ENCODE peak calls at places on chromosome 20, in ten cellular contexts. N, Z, A, J, M, R, D, U, X and E are unnamed samples.

GRCh38 chr20:15076785-15077184 is 739.4 kb upstream of the FLRT3 start:
- DNase-seq in N (no peak), Z (no peak), A (no peak), J (no peak), M (no peak), R (no peak), D (no peak), U (no peak), X (no peak), E (no peak)

GRCh38 chr20:61682114-61682997 is 383.3 kb downstream of the TAF4 start:
- DNase-seq in N (peak; percentile 50), Z (peak; percentile 52), A (no peak), J (no peak), M (peak; percentile 42), R (no peak), D (no peak), U (no peak), X (no peak), E (no peak)

GRCh38 chr20:37911838-37912273 is 8.9 kb downstream of the VSTM2L start:
- DNase-seq in N (peak; percentile 56), Z (peak; percentile 43), A (peak; percentile 57), J (peak; percentile 64), M (peak; percentile 23), R (no peak), D (peak; percentile 9), U (peak; percentile 79), X (peak; percentile 83), E (no peak)

GRCh38 chr20:35618372-35619131 is 2.9 kb downstream of the SPAG4 start:
- DNase-seq in N (peak; percentile 42), Z (peak; percentile 23), A (no peak), J (no peak), M (peak; percentile 8), R (no peak), D (no peak), U (peak; percentile 62), X (peak; percentile 69), E (peak; percentile 58)

GRCh38 chr20:39019805-39020325 is 57.7 kb downstream of the DHX35 start:
- DNase-seq in N (peak; percentile 5), Z (no peak), A (no peak), J (no peak), M (no peak), R (peak; percentile 69), D (no peak), U (no peak), X (no peak), E (no peak)

GRCh38 chr20:10611357-10611756 is 62.4 kb downstream of the JAG1 start:
- DNase-seq in N (peak; percentile 57), Z (peak; percentile 47), A (peak; percentile 18), J (peak; percentile 35), M (no peak), R (no peak), D (peak; percentile 12), U (peak; percentile 63), X (peak; percentile 55), E (peak; percentile 10)

GRCh38 chr20:63082308-63082938 is 75.7 kb upstream of the BHLHE23 start:
- DNase-seq in N (peak; percentile 21), Z (peak; percentile 27), A (peak; percentile 66), J (peak; percentile 73), M (no peak), R (peak; percentile 30), D (peak; percentile 80), U (peak; percentile 66), X (peak; percentile 98), E (peak; percentile 16)

GRCh38 chr20:42067174-42067573 is 449.0 kb upstream of the CHD6 start:
- DNase-seq in N (no peak), Z (no peak), A (no peak), J (no peak), M (no peak), R (no peak), D (no peak), U (no peak), X (no peak), E (no peak)

GRCh38 chr20:10682939-10683338 is 9.1 kb upstream of the JAG1 start:
- DNase-seq in N (no peak), Z (no peak), A (no peak), J (no peak), M (no peak), R (no peak), D (no peak), U (no peak), X (no peak), E (no peak)

GRCh38 chr20:62617711-62618483 is 24.4 kb upstream of the SLCO4A1 start:
- DNase-seq in N (no peak), Z (peak; percentile 11), A (no peak), J (no peak), M (no peak), R (no peak), D (no peak), U (no peak), X (no peak), E (peak; percentile 46)

GRCh38 chr20:62356948-62357667 is 10.0 kb downstream of the LAMA5 start:
- DNase-seq in N (peak; percentile 58), Z (peak; percentile 75), A (peak; percentile 89), J (no peak), M (peak; percentile 59), R (no peak), D (no peak), U (peak; percentile 90), X (peak; percentile 99), E (no peak)

DNA sequence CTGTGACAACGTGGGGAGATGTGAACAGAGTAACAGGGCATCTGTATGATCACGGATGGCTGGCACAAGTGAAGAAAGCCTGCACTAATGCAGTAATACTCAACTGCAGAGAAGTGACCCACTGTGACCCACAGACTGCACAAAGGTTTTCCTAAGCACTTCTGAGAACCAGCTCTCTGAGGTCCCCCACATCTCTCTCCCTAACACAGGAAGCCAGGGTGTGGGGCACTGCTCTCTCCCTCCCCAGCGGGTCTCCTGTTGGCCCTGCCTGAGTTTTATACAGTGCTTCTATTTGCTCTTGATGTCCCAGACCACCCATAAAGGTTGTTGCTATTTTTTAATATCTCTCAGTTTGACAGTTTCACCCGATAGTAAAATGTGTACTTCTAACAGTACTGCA is 11.3 kb downstream of the APMAP start:
- DNase-seq in N (no peak), Z (no peak), A (no peak), J (no peak), M (no peak), R (no peak), D (peak; percentile 3), U (no peak), X (no peak), E (no peak)
- H3K36me3 ChIP-seq in N (peaks cover 4% of the 10 kb centered on the region), Z (peaks cover 3% of the 10 kb centered on the region), A (peaks cover 38% of the 10 kb centered on the region), J (peaks cover under 1% of the 10 kb centered on the region), M (no peaks in the 10 kb centered on the region), R (peaks cover 15% of the 10 kb centered on the region), D (peaks cover 81% of the 10 kb centered on the region), U (no peaks in the 10 kb centered on the region), X (peaks cover 26% of the 10 kb centered on the region), E (peaks cover 75% of the 10 kb centered on the region)

GRCh38 chr20:5024982-5025381 is 23.7 kb upstream of the SLC23A2 start:
- DNase-seq in N (no peak), Z (no peak), A (no peak), J (no peak), M (no peak), R (no peak), D (no peak), U (no peak), X (no peak), E (no peak)
- H4K20me1 ChIP-seq in N (no peaks in the 10 kb centered on the region), Z (no peaks in the 10 kb centered on the region), A (no peaks in the 10 kb centered on the region), J (no peaks in the 10 kb centered on the region), M (no peaks in the 10 kb centered on the region), R (no peaks in the 10 kb centered on the region), D (no peaks in the 10 kb centered on the region), U (no peaks in the 10 kb centered on the region), X (no peaks in the 10 kb centered on the region), E (no peaks in the 10 kb centered on the region)

DNA sequence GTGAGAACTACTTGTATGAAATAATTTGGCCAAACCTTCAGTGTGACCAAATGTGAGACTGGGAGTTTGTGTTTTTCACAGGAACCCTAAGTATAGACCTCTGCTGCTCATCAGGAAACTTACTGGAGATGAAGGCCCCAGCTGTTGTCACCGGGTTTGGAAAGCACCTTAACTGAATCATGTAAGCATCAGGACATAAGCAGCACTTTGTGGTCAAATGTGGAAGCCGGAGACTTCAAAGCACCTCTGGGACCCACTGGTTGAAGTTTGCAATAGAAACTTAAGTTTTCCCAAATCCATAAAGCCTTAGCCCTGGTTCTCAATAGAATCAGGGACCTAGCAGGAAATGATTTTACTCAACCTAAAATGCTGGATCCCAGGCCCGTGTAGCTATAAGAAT is 14.3 kb downstream of the TTPAL start:
- DNase-seq in N (no peak), Z (no peak), A (no peak), J (no peak), M (no peak), R (peak; percentile 86), D (no peak), U (no peak), X (no peak), E (no peak)
- H3K36me3 ChIP-seq in N (peaks cover 11% of the 10 kb centered on the region), Z (peaks cover 13% of the 10 kb centered on the region), A (peaks cover 76% of the 10 kb centered on the region), J (peaks cover 3% of the 10 kb centered on the region), M (peaks cover 34% of the 10 kb centered on the region), R (no peaks in the 10 kb centered on the region), D (peaks cover 81% of the 10 kb centered on the region), U (peaks cover 28% of the 10 kb centered on the region), X (peaks cover 69% of the 10 kb centered on the region), E (peaks cover 93% of the 10 kb centered on the region)

DNA sequence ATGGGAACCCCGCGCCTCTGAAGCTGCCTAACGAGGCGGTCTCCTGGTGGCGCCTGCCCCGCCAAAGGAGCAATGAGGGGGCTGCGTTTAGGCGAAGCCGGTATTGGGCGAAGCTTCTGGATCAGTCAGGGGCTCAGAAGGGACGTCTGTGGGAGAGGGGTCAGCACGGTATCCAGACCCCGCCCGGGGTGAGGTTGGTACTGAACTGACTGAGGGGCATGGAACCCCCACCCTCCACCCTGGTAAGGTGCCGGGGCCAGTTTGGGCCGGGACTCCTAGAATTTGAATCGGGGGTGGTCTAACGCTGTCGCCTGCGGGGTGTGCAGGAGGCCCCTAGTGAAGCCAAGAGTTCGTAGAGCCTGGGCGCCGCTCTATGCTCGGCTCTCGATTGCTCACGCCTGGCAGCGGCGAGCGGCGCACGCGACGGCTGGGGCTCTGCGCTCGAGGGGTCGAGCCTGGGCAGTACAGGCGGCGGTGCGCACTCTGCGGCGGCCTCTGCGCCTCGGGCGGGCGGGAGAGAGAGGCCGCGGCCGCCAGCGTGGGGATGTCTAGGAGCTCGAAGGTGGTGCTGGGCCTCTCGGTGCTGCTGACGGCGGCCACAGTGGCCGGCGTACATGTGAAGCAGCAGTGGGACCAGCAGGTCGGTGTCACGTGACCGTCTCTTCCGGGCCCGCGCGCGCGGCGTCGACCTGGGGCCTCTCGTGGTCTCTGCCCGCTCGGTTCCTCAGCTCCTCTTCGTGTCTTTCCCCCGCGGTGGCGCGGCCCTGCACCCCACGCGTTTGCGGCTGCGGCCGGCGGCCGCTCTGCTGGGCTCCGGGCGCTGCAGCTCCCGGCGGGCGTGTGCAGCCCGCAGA is at the start of the genes KAT14 and PET117:
- DNase-seq in N (peak; percentile 93), Z (peak; percentile 94), A (peak; percentile 90), J (peak; percentile 95), M (peak; percentile 88), R (peak; percentile 94), D (peak; percentile 94), U (peak; percentile 92), X (peak; percentile 95), E (peak; percentile 95)
- H4K20me1 ChIP-seq in N (no peaks in the 10 kb centered on the region), Z (no peaks in the 10 kb centered on the region), A (no peaks in the 10 kb centered on the region), J (no peaks in the 10 kb centered on the region), M (peaks cover 13% of the 10 kb centered on the region), R (no peaks in the 10 kb centered on the region), D (peaks cover 7% of the 10 kb centered on the region), U (no peaks in the 10 kb centered on the region), X (peaks cover 3% of the 10 kb centered on the region), E (no peaks in the 10 kb centered on the region)